ENCODE peak calls at places on chromosomes 12 and 14, in four cellular contexts. One of them, this sample, is unnamed.

GRCh38 chr12:122862872-122863701 is 27.8 kb downstream of the HIP1R start:
- DNase-seq in central memory CD4-positive, alpha-beta T cell: no peak
- DNase-seq in left ventricle myocardium inferior: no peak
- DNase-seq in occipital lobe: no peak
- DNase-seq in this sample: no peak

GRCh38 chr12:95648990-95649791 is 97.9 kb upstream of the USP44 start:
- DNase-seq in left ventricle myocardium inferior: no peak
- DNase-seq in occipital lobe: no peak
- DNase-seq in central memory CD4-positive, alpha-beta T cell: no peak
- DNase-seq in this sample: no peak

GRCh38 chr12:6788972-6789905 is at the start of gene CD4:
- DNase-seq in left ventricle myocardium inferior: peak
- DNase-seq in occipital lobe: no peak
- DNase-seq in central memory CD4-positive, alpha-beta T cell: peak
- DNase-seq in this sample: peak

GRCh38 chr14:65946494-65946893 is 534.0 kb downstream of the FUT8 start:
- DNase-seq in occipital lobe: no peak
- DNase-seq in left ventricle myocardium inferior: no peak
- DNase-seq in central memory CD4-positive, alpha-beta T cell: no peak
- DNase-seq in this sample: no peak

GRCh38 chr12:88035271-88035906 is 6.2 kb upstream of the C12orf50 start:
- DNase-seq in left ventricle myocardium inferior: peak
- DNase-seq in occipital lobe: peak
- DNase-seq in central memory CD4-positive, alpha-beta T cell: peak
- DNase-seq in this sample: peak

GRCh38 chr12:120119395-120119973 is 2.9 kb upstream of the RAB35 start:
- DNase-seq in occipital lobe: no peak
- DNase-seq in left ventricle myocardium inferior: no peak
- DNase-seq in central memory CD4-positive, alpha-beta T cell: no peak
- DNase-seq in this sample: no peak

GRCh38 chr12:22640851-22641250 is 15.9 kb downstream of the ETNK1 start:
- DNase-seq in left ventricle myocardium inferior: no peak
- DNase-seq in central memory CD4-positive, alpha-beta T cell: no peak
- DNase-seq in occipital lobe: no peak
- DNase-seq in this sample: no peak

GRCh38 chr12:76637807-76638206 is 78.2 kb upstream of the OSBPL8 start:
- DNase-seq in occipital lobe: no peak
- DNase-seq in left ventricle myocardium inferior: no peak
- DNase-seq in central memory CD4-positive, alpha-beta T cell: no peak
- DNase-seq in this sample: no peak

GRCh38 chr12:28578361-28578760 is 388.1 kb downstream of the CCDC91 start:
- DNase-seq in central memory CD4-positive, alpha-beta T cell: no peak
- DNase-seq in occipital lobe: no peak
- DNase-seq in left ventricle myocardium inferior: no peak
- DNase-seq in this sample: no peak

GRCh38 chr14:73209943-73210342 is 27.4 kb upstream of the PAPLN start:
- DNase-seq in occipital lobe: no peak
- DNase-seq in left ventricle myocardium inferior: no peak
- DNase-seq in central memory CD4-positive, alpha-beta T cell: no peak
- DNase-seq in this sample: no peak

GRCh38 chr14:103930051-103930604 is 1.9 kb downstream of the TDRD9 start:
- DNase-seq in occipital lobe: no peak
- DNase-seq in left ventricle myocardium inferior: no peak
- DNase-seq in central memory CD4-positive, alpha-beta T cell: no peak
- DNase-seq in this sample: no peak

GRCh38 chr14:81931828-81932227 is 398.2 kb upstream of the SEL1L start:
- DNase-seq in central memory CD4-positive, alpha-beta T cell: no peak
- DNase-seq in occipital lobe: no peak
- DNase-seq in left ventricle myocardium inferior: no peak
- DNase-seq in this sample: no peak

GRCh38 chr12:50824914-50825313 is 17.8 kb upstream of the TMPRSS12 start:
- DNase-seq in left ventricle myocardium inferior: no peak
- DNase-seq in central memory CD4-positive, alpha-beta T cell: no peak
- DNase-seq in occipital lobe: no peak
- DNase-seq in this sample: no peak

GRCh38 chr14:99271951-99272668 is at the start of gene BCL11B:
- DNase-seq in central memory CD4-positive, alpha-beta T cell: peak
- DNase-seq in occipital lobe: peak
- DNase-seq in left ventricle myocardium inferior: peak
- DNase-seq in this sample: peak

GRCh38 chr12:80053048-80053790 is 46.1 kb upstream of the OTOGL start:
- DNase-seq in left ventricle myocardium inferior: peak
- DNase-seq in occipital lobe: peak
- DNase-seq in central memory CD4-positive, alpha-beta T cell: no peak
- DNase-seq in this sample: no peak

GRCh38 chr12:9707356-9707755 is 25.5 kb downstream of the CLECL1 start:
- DNase-seq in central memory CD4-positive, alpha-beta T cell: no peak
- DNase-seq in occipital lobe: no peak
- DNase-seq in left ventricle myocardium inferior: no peak
- DNase-seq in this sample: no peak

GRCh38 chr12:12510141-12510540 is 52.5 kb downstream of the DUSP16 start:
- DNase-seq in occipital lobe: no peak
- DNase-seq in left ventricle myocardium inferior: no peak
- DNase-seq in central memory CD4-positive, alpha-beta T cell: no peak
- DNase-seq in this sample: no peak

GRCh38 chr12:108305520-108305919 is 33.6 kb downstream of the CMKLR1 start:
- DNase-seq in left ventricle myocardium inferior: peak
- DNase-seq in occipital lobe: peak
- DNase-seq in central memory CD4-positive, alpha-beta T cell: no peak
- DNase-seq in this sample: no peak

GRCh38 chr14:89085154-89086059 is 261.0 kb downstream of the TTC8 start:
- DNase-seq in left ventricle myocardium inferior: peak
- DNase-seq in central memory CD4-positive, alpha-beta T cell: no peak
- DNase-seq in occipital lobe: no peak
- DNase-seq in this sample: no peak

GRCh38 chr12:45273717-45274271 is 57.9 kb downstream of the ANO6 start:
- DNase-seq in left ventricle myocardium inferior: no peak
- DNase-seq in central memory CD4-positive, alpha-beta T cell: no peak
- DNase-seq in occipital lobe: no peak
- DNase-seq in this sample: no peak

GRCh38 chr12:74791365-74791764 is 253.7 kb downstream of the ATXN7L3B start:
- DNase-seq in central memory CD4-positive, alpha-beta T cell: no peak
- DNase-seq in left ventricle myocardium inferior: no peak
- DNase-seq in occipital lobe: no peak
- DNase-seq in this sample: no peak

GRCh38 chr12:98516184-98516873 is 939 bp downstream of the TMPO start:
- DNase-seq in left ventricle myocardium inferior: peak
- DNase-seq in occipital lobe: peak
- DNase-seq in central memory CD4-positive, alpha-beta T cell: peak
- DNase-seq in this sample: peak

GRCh38 chr12:113831016-113831415 is 135.1 kb downstream of the RBM19 start:
- DNase-seq in left ventricle myocardium inferior: no peak
- DNase-seq in central memory CD4-positive, alpha-beta T cell: no peak
- DNase-seq in occipital lobe: no peak
- DNase-seq in this sample: no peak

GRCh38 chr14:75310295-75311059 is 31.8 kb downstream of the FOS start:
- DNase-seq in left ventricle myocardium inferior: peak
- DNase-seq in occipital lobe: peak
- DNase-seq in central memory CD4-positive, alpha-beta T cell: no peak
- DNase-seq in this sample: no peak

GRCh38 chr12:116506697-116507064 is 52.5 kb upstream of the MAP1LC3B2 start:
- DNase-seq in central memory CD4-positive, alpha-beta T cell: no peak
- DNase-seq in left ventricle myocardium inferior: no peak
- DNase-seq in occipital lobe: no peak
- DNase-seq in this sample: no peak

GRCh38 chr14:69680297-69680696 is 68.9 kb downstream of the SUSD6 start:
- DNase-seq in central memory CD4-positive, alpha-beta T cell: no peak
- DNase-seq in left ventricle myocardium inferior: no peak
- DNase-seq in occipital lobe: no peak
- DNase-seq in this sample: no peak

GRCh38 chr12:57844725-57845477 is 1.6 kb downstream of the CTDSP2 start:
- DNase-seq in left ventricle myocardium inferior: peak
- DNase-seq in occipital lobe: peak
- DNase-seq in central memory CD4-positive, alpha-beta T cell: no peak
- DNase-seq in this sample: no peak

GRCh38 chr12:113479578-113480335 is 8.1 kb upstream of the LHX5 start:
- DNase-seq in occipital lobe: no peak
- DNase-seq in central memory CD4-positive, alpha-beta T cell: peak
- DNase-seq in left ventricle myocardium inferior: peak
- DNase-seq in this sample: no peak

GRCh38 chr14:99648385-99648784 is 3.5 kb downstream of the HHIPL1 start:
- DNase-seq in central memory CD4-positive, alpha-beta T cell: no peak
- DNase-seq in left ventricle myocardium inferior: no peak
- DNase-seq in occipital lobe: no peak
- DNase-seq in this sample: no peak

GRCh38 chr14:35122696-35123387 is 490 bp downstream of the PRORP start:
- DNase-seq in left ventricle myocardium inferior: no peak
- DNase-seq in occipital lobe: peak
- DNase-seq in central memory CD4-positive, alpha-beta T cell: no peak
- DNase-seq in this sample: no peak

GRCh38 chr14:34211732-34212131 is 250.3 kb downstream of the SPTSSA start:
- DNase-seq in central memory CD4-positive, alpha-beta T cell: no peak
- DNase-seq in occipital lobe: no peak
- DNase-seq in left ventricle myocardium inferior: no peak
- DNase-seq in this sample: no peak

GRCh38 chr14:51950007-51950406 is 39.3 kb upstream of the RTRAF start:
- DNase-seq in left ventricle myocardium inferior: no peak
- DNase-seq in central memory CD4-positive, alpha-beta T cell: no peak
- DNase-seq in occipital lobe: no peak
- DNase-seq in this sample: no peak

GRCh38 chr14:89586258-89587127 is 169.5 kb upstream of the FOXN3 start:
- DNase-seq in occipital lobe: no peak
- DNase-seq in central memory CD4-positive, alpha-beta T cell: no peak
- DNase-seq in left ventricle myocardium inferior: no peak
- DNase-seq in this sample: no peak

GRCh38 chr14:29518335-29518734 is 409.3 kb downstream of the PRKD1 start:
- DNase-seq in left ventricle myocardium inferior: no peak
- DNase-seq in occipital lobe: no peak
- DNase-seq in central memory CD4-positive, alpha-beta T cell: no peak
- DNase-seq in this sample: no peak

GRCh38 chr14:56294125-56294524 is 175.9 kb downstream of the PELI2 start:
- DNase-seq in left ventricle myocardium inferior: no peak
- DNase-seq in occipital lobe: no peak
- DNase-seq in central memory CD4-positive, alpha-beta T cell: no peak
- DNase-seq in this sample: peak

GRCh38 chr12:76153616-76154015 is 69.1 kb upstream of the NAP1L1 start:
- DNase-seq in left ventricle myocardium inferior: no peak
- DNase-seq in central memory CD4-positive, alpha-beta T cell: no peak
- DNase-seq in occipital lobe: no peak
- DNase-seq in this sample: no peak

GRCh38 chr12:53224268-53224896 is 7.6 kb downstream of the RARG start:
- DNase-seq in occipital lobe: no peak
- DNase-seq in left ventricle myocardium inferior: no peak
- DNase-seq in central memory CD4-positive, alpha-beta T cell: no peak
- DNase-seq in this sample: no peak